ENCODE peak calls at places on chromosome 4, in four cellular contexts. E is SK-N-SH, U is GM12878, C is HepG2. M is an unnamed sample.

GRCh38 chr4:158172558-158173258 is at the start of gene GASK1B:
- DNase-seq in E (peak), U (no peak), C (peak), M (no peak)

GRCh38 chr4:119841361-119841760 is 212.8 kb upstream of the PDE5A start:
- DNase-seq in E (no peak), U (no peak), C (no peak), M (no peak)

GRCh38 chr4:3747582-3747906 is 18.6 kb upstream of the ADRA2C start:
- DNase-seq in E (no peak), U (no peak), C (no peak), M (peak)

GRCh38 chr4:57151481-57151880 is 41.3 kb upstream of the IGFBP7 start:
- DNase-seq in E (no peak), U (no peak), C (no peak), M (no peak)

GRCh38 chr4:3384391-3384770 is 57.4 kb upstream of the HGFAC start:
- DNase-seq in E (no peak), U (no peak), C (no peak), M (no peak)

GRCh38 chr4:185587444-185588161 is 52.3 kb upstream of the PDLIM3 start:
- DNase-seq in E (no peak), U (peak), C (no peak), M (peak)

GRCh38 chr4:41362647-41363383 is 106.1 kb downstream of the UCHL1 start:
- DNase-seq in E (no peak), U (no peak), C (no peak), M (peak)

GRCh38 chr4:138741366-138741765 is 274.2 kb upstream of the NOCT start:
- DNase-seq in E (no peak), U (no peak), C (no peak), M (no peak)

GRCh38 chr4:184424993-184425758 is 49.2 kb downstream of the IRF2 start:
- DNase-seq in E (no peak), U (no peak), C (no peak), M (no peak)

GRCh38 chr4:121707344-121707743 is 10.6 kb upstream of the ANXA5 start:
- DNase-seq in E (no peak), U (no peak), C (no peak), M (no peak)

GRCh38 chr4:121800638-121800960 is 524 bp upstream of the EXOSC9 start:
- DNase-seq in E (peak), U (no peak), C (no peak), M (no peak)

GRCh38 chr4:145315828-145316227 is 135.4 kb upstream of the OTUD4 start:
- DNase-seq in E (no peak), U (no peak), C (no peak), M (no peak)

GRCh38 chr4:142708231-142708630 is 137.9 kb downstream of the INPP4B start:
- DNase-seq in E (no peak), U (no peak), C (no peak), M (peak)

GRCh38 chr4:165439344-165439743 is 60.5 kb downstream of the CPE start:
- DNase-seq in E (no peak), U (no peak), C (no peak), M (no peak)

GRCh38 chr4:169185133-169185956 is 85.4 kb downstream of the SH3RF1 start:
- DNase-seq in E (no peak), U (no peak), C (no peak), M (no peak)

GRCh38 chr4:105291920-105292319 is 145.2 kb downstream of the TET2 start:
- DNase-seq in E (no peak), U (no peak), C (no peak), M (no peak)

GRCh38 chr4:77473509-77473908 is 132.1 kb upstream of the CXCL13 start:
- DNase-seq in E (peak), U (no peak), C (peak), M (no peak)

GRCh38 chr4:125388653-125389052 is 73.9 kb downstream of the FAT4 start:
- DNase-seq in E (no peak), U (no peak), C (no peak), M (no peak)

GRCh38 chr4:183905593-183906485 is 732 bp downstream of the STOX2 start:
- DNase-seq in E (peak), U (no peak), C (no peak), M (peak)

GRCh38 chr4:97457253-97457652 is 686.0 kb downstream of the STPG2 start:
- DNase-seq in E (no peak), U (no peak), C (no peak), M (no peak)

GRCh38 chr4:57632564-57632963 is 522.4 kb upstream of the IGFBP7 start:
- DNase-seq in E (no peak), U (no peak), C (no peak), M (no peak)

GRCh38 chr4:183130328-183131155 is 31.5 kb downstream of the WWC2 start:
- DNase-seq in E (peak), U (no peak), C (no peak), M (no peak)

GRCh38 chr4:183165371-183165770 is 66.3 kb downstream of the WWC2 start:
- DNase-seq in E (no peak), U (no peak), C (no peak), M (no peak)

GRCh38 chr4:105280338-105280809 is 133.7 kb downstream of the TET2 start:
- DNase-seq in E (no peak), U (no peak), C (no peak), M (no peak)

GRCh38 chr4:127400736-127401346 is 231.9 kb upstream of the INTU start:
- DNase-seq in E (peak), U (peak), C (peak), M (peak)
- TF ChIP-seq TCF12 in E (no peak), U (no peak), C (no peak), M (no peak)

DNA sequence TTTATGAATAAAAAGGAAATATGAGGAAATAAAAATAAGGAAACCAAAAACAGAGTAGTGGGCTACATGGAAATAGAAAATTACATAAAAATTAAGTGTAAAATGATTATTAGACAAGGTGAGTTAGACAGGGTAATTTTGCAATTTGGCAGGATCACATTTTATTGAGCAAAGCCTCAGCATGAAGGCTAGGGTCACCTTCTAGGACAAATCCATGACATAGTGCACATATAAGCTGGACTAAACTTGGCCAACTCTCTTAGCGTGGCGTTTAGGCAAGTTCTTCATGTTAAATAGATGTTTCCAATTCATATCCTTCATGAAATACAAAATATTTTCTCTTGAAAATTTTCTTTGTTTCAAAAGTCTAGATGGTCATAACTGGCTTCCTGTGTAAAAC is 25.7 kb upstream of the UGT2B7 start:
- DNase-seq in E (no peak), U (no peak), C (no peak), M (no peak)
- TF ChIP-seq POLR2AphosphoS5 in E (no peak), U (no peak), C (no peak), M (no peak)

GRCh38 chr4:134948110-134948642 is 746.6 kb upstream of the PABPC4L start:
- DNase-seq in E (no peak), U (no peak), C (no peak), M (no peak)

GRCh38 chr4:134952305-134952704 is 750.7 kb upstream of the PABPC4L start:
- DNase-seq in E (no peak), U (no peak), C (no peak), M (no peak)

GRCh38 chr4:134955059-134955458 is 753.5 kb upstream of the PABPC4L start:
- DNase-seq in E (no peak), U (no peak), C (no peak), M (no peak)

GRCh38 chr4:134952775-134953174 is 751.2 kb upstream of the PABPC4L start:
- DNase-seq in E (no peak), U (no peak), C (no peak), M (no peak)
- TF ChIP-seq TCF12 in E (no peak), U (no peak), C (no peak), M (no peak)

DNA sequence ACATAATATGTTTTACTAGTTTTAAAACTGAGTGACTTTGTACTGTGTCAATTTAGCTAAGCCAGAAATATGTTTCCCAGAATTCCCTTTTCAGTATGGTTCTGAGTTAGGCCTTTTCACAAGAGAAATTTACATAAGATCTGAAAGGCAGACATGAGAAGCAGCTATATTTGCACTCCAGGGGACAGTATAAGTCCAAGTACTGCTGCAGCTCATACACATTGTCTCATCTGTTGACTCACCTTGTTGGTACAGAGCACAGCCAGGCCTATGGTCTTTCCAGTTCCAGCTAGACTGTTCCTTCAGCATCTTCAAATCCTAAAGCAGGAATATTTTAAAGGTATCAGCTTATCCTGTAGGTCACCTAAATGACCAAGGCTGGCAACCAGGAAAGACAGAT is 53.5 kb downstream of the BMP3 start:
- DNase-seq in E (no peak), U (no peak), C (peak), M (no peak)
- TF ChIP-seq POLR2AphosphoS5 in E (no peak), U (no peak), C (no peak), M (no peak)

GRCh38 chr4:581753-582361 is 5.8 kb upstream of the TMEM271 start:
- DNase-seq in E (no peak), U (no peak), C (peak), M (no peak)
- TF ChIP-seq TCF12 in E (no peak), U (no peak), C (no peak), M (no peak)

GRCh38 chr4:64776820-64777219 is 367.6 kb upstream of the TECRL start:
- DNase-seq in E (no peak), U (no peak), C (no peak), M (no peak)

GRCh38 chr4:64780664-64781063 is 371.4 kb upstream of the TECRL start:
- DNase-seq in E (no peak), U (no peak), C (no peak), M (no peak)

GRCh38 chr4:64774626-64775025 is 365.4 kb upstream of the TECRL start:
- DNase-seq in E (no peak), U (no peak), C (no peak), M (no peak)

GRCh38 chr4:64781737-64782326 is 372.6 kb upstream of the TECRL start:
- DNase-seq in E (peak), U (no peak), C (peak), M (no peak)

GRCh38 chr4:64777286-64777685 is 368.0 kb upstream of the TECRL start:
- DNase-seq in E (no peak), U (no peak), C (no peak), M (no peak)
- TF ChIP-seq POLR2AphosphoS5 in E (no peak), U (no peak), C (no peak), M (no peak)

DNA sequence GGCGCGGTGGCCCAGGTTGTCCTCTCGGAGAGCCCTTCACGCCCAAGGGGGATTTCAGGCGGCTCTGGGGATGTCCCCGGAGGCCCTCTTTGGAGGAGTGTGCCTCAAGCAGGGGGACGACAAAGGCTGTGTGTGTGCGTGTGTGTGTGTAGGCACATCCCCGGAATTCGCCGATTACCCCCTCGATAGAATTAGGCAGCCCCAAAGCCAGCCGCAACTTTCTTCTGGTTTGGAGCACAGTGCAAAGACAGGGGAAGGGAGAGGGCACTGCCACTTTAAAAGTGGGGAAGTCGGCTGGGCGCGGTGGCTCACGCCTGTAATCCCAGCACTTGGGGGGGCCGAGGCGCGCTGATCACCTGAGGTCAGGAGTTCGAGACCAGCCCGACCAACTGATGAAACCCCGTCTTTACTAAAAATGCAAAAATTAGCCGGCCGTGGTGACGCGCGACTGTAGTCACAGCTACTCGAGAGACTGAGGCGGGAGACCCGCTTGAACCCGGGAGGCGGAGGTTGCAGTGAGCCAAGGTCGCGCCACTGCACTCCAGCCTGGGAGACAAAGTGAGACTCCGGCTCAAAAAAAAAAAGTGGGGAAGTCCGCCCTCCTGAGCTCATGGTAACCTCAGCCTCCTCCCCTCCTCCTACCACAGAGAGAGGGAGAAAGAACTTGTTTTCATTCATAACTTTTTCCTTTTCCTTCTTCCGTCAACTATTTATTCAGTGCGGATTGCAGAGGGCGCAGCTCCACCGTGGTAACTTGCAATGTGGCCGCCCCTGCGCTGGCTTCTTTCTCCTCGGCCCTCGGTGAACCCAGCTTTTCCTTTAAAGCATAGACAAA is 2.4 kb downstream of the SPRY1 start:
- DNase-seq in E (peak), U (no peak), C (peak), M (no peak)
- TF ChIP-seq TCF12 in E (peak), U (no peak), C (no peak), M (no peak)

GRCh38 chr4:11904991-11905760 is 476.5 kb upstream of the HS3ST1 start:
- DNase-seq in E (no peak), U (no peak), C (no peak), M (no peak)

GRCh38 chr4:11900277-11900676 is 471.6 kb upstream of the HS3ST1 start:
- DNase-seq in E (no peak), U (no peak), C (no peak), M (no peak)

GRCh38 chr4:11908205-11908604 is 479.5 kb upstream of the HS3ST1 start:
- DNase-seq in E (no peak), U (no peak), C (no peak), M (no peak)

GRCh38 chr4:11908712-11909111 is 480.0 kb upstream of the HS3ST1 start:
- DNase-seq in E (no peak), U (no peak), C (no peak), M (no peak)

GRCh38 chr4:11904117-11904535 is 475.4 kb upstream of the HS3ST1 start:
- DNase-seq in E (no peak), U (no peak), C (no peak), M (no peak)
- TF ChIP-seq POLR2AphosphoS5 in E (no peak), U (no peak), C (no peak), M (no peak)

GRCh38 chr4:92304636-92305035 is 870 bp downstream of the GRID2 start:
- DNase-seq in E (peak), U (no peak), C (no peak), M (no peak)
- TF ChIP-seq TCF12 in E (no peak), U (no peak), C (no peak), M (no peak)

GRCh38 chr4:6852582-6852981 is 57.0 kb upstream of the TBC1D14 start:
- DNase-seq in E (no peak), U (no peak), C (no peak), M (no peak)
- TF ChIP-seq POLR2AphosphoS5 in E (no peak), U (no peak), C (no peak), M (no peak)

M was measured in H1.